ENCODE peak calls at places on chromosomes 13 and 19, in five cellular contexts. I is mammary epithelial cell, A is activated T-cell treated with anti-CD3 and anti-CD28 coated beads for 1 hour, O is kidney, U is brain microvascular endothelial cell. G is an unnamed sample.

GRCh38 chr13:93534181-93534700 is 307.6 kb downstream of the GPC6 start:
- DNase-seq in O (no peak), U (no peak), I (no peak), A (no peak), G (no peak)

GRCh38 chr13:97067342-97067895 is 73.1 kb upstream of the OXGR1 start:
- DNase-seq in I (no peak), O (no peak), A (no peak), U (peak; percentile 9), G (no peak)

GRCh38 chr19:7924241-7924640 is 1.7 kb downstream of the CTXN1 start:
- DNase-seq in U (no peak), O (no peak), A (no peak), I (no peak), G (no peak)

GRCh38 chr19:6424190-6424938 is at the start of gene KHSRP:
- DNase-seq in A (no peak), U (no peak), O (no peak), I (no peak), G (no peak)

GRCh38 chr19:6103217-6103644 is 7.1 kb downstream of the RFX2 start:
- DNase-seq in O (no peak), I (peak; percentile 99), A (no peak), U (peak; percentile 63), G (no peak)

GRCh38 chr19:601790-602189 is 12.1 kb downstream of the HCN2 start:
- DNase-seq in O (no peak), U (no peak), I (no peak), A (no peak), G (no peak)

GRCh38 chr19:47650695-47651094 is 41.8 kb downstream of the BICRA start:
- DNase-seq in I (no peak), A (no peak), O (no peak), U (no peak), G (peak; percentile 88)

GRCh38 chr19:5547881-5548280 is 19.9 kb downstream of the TINCR start:
- DNase-seq in O (no peak), A (no peak), I (peak; percentile 46), U (peak; percentile 13), G (no peak)

GRCh38 chr13:112616586-112617381 is 28.8 kb upstream of the TUBGCP3 start:
- DNase-seq in A (no peak), I (peak; percentile 33), O (peak; percentile 13), U (peak; percentile 18), G (no peak)

GRCh38 chr13:53237696-53238095 is 209.1 kb downstream of the OLFM4 start:
- DNase-seq in A (no peak), I (no peak), O (no peak), U (no peak), G (no peak)

GRCh38 chr13:36801035-36801434 is 18.0 kb upstream of the RFXAP start:
- DNase-seq in A (no peak), O (no peak), I (peak; percentile 29), U (no peak), G (no peak)

GRCh38 chr13:80338781-80339577 is 1.9 kb downstream of the SPRY2 start:
- DNase-seq in U (peak; percentile 82), O (peak; percentile 95), A (no peak), I (peak; percentile 71), G (no peak)

GRCh38 chr13:23348270-23349126 is 85.0 kb downstream of the SACS start:
- DNase-seq in O (no peak), I (no peak), U (no peak), A (no peak), G (no peak)

GRCh38 chr19:39641773-39642172 is 13.9 kb upstream of the LGALS16 start:
- DNase-seq in O (no peak), U (no peak), I (no peak), A (no peak), G (no peak)

GRCh38 chr19:10724573-10725071 is 6.7 kb downstream of the DNM2 start:
- DNase-seq in A (no peak), I (no peak), U (no peak), O (no peak), G (no peak)

GRCh38 chr19:14632286-14632685 is 42.4 kb downstream of the ADGRE3 start:
- DNase-seq in A (no peak), I (peak; percentile 31), U (peak; percentile 18), O (no peak), G (no peak)

GRCh38 chr19:2164020-2164988 is 571 bp downstream of the DOT1L start:
- DNase-seq in U (no peak), O (peak; percentile 90), A (peak; percentile 25), I (peak; percentile 31), G (no peak)

GRCh38 chr19:16571283-16571682 is 932 bp downstream of the SLC35E1 start:
- DNase-seq in I (peak; percentile 23), O (peak; percentile 57), U (no peak), A (no peak), G (no peak)

GRCh38 chr13:101785858-101786257 is 333.4 kb downstream of the ITGBL1 start:
- DNase-seq in A (no peak), I (peak; percentile 32), U (peak; percentile 43), O (no peak), G (peak; percentile 46)

GRCh38 chr13:28037399-28037798 is 48.9 kb upstream of the URAD start:
- DNase-seq in O (no peak), A (no peak), I (peak; percentile 47), U (no peak), G (no peak)

GRCh38 chr19:10808937-10809655 is 26.9 kb downstream of the TMED1 start:
- DNase-seq in O (no peak), I (peak; percentile 72), U (peak; percentile 54), A (no peak), G (no peak)

GRCh38 chr13:113029487-113030258 is 60.7 kb downstream of the MCF2L start:
- DNase-seq in O (peak; percentile 22), A (peak; percentile 47), U (no peak), I (no peak), G (no peak)

GRCh38 chr13:22311734-22312404 is 641.0 kb downstream of the FGF9 start:
- DNase-seq in I (no peak), A (no peak), O (no peak), U (no peak), G (no peak)

GRCh38 chr19:54207908-54208783 is 7.5 kb downstream of the RPS9 start:
- DNase-seq in I (no peak), A (no peak), O (peak; percentile 79), U (peak; percentile 40), G (no peak)

GRCh38 chr13:89701913-89702312 is 1645.6 kb upstream of the MIR17HG start:
- DNase-seq in A (no peak), U (no peak), O (no peak), I (no peak), G (no peak)

GRCh38 chr13:110346661-110347067 is 39.6 kb downstream of the COL4A2 start:
- DNase-seq in U (no peak), A (no peak), I (peak; percentile 97), O (no peak), G (no peak)

GRCh38 chr13:64819081-64819480 is 2411.1 kb downstream of the PCDH9 start:
- DNase-seq in O (no peak), I (no peak), U (no peak), A (no peak), G (no peak)

GRCh38 chr19:54338521-54338920 is 441 bp downstream of the LILRA4 start:
- DNase-seq in I (no peak), U (no peak), A (no peak), O (peak; percentile 43), G (no peak)

GRCh38 chr13:99796175-99796819 is 175.3 kb downstream of the ZIC5 start:
- DNase-seq in I (peak; percentile 32), A (no peak), O (no peak), U (peak; percentile 21), G (no peak)

GRCh38 chr19:29841209-29841558 is 29.4 kb downstream of the CCNE1 start:
- DNase-seq in O (no peak), I (peak; percentile 15), U (peak; percentile 5), A (no peak), G (no peak)

GRCh38 chr13:83450586-83450985 is 431.7 kb downstream of the SLITRK1 start:
- DNase-seq in O (no peak), U (no peak), A (no peak), I (peak; percentile 7), G (no peak)

GRCh38 chr19:7830272-7830771 is 304 bp downstream of the EVI5L start:
- DNase-seq in U (no peak), I (no peak), O (peak; percentile 86), A (no peak), G (no peak)

GRCh38 chr13:41960195-41960699 is 662 bp downstream of the VWA8 start:
- DNase-seq in A (no peak), O (no peak), I (peak; percentile 49), U (no peak), G (no peak)

GRCh38 chr19:47363758-47364529 is 14.8 kb downstream of the DHX34 start:
- DNase-seq in O (no peak), I (peak; percentile 35), A (no peak), U (peak; percentile 20), G (no peak)

GRCh38 chr19:45156751-45157150 is 4.0 kb downstream of the NKPD1 start:
- DNase-seq in A (no peak), O (no peak), U (no peak), I (no peak), G (no peak)

GRCh38 chr19:48975947-48976847 is 11.1 kb downstream of the FTL start:
- DNase-seq in O (no peak), U (no peak), A (no peak), I (no peak), G (peak; percentile 8)

GRCh38 chr19:1104452-1105216 is 840 bp downstream of the GPX4 start:
- DNase-seq in O (peak; percentile 93), U (no peak), A (peak; percentile 57), I (peak; percentile 75), G (no peak)